ENCODE peak calls at places on chromosome 6, in nine cellular contexts. Q is HS-27A, Z is GM13977, U is AG10803, G is stromal cell of bone marrow, C is GM03348, R is NCI-H446, B is adipocyte, W is astrocyte of the spinal cord. N is an unnamed sample.
A peak's percentile ranks its signal among the peaks of the same experiment; 100 is the strongest.

GRCh38 chr6:140048202-140048790 is 673.8 kb upstream of the CITED2 start:
- DNase-seq in Q (no peak), Z (no peak), U (no peak), G (no peak), C (no peak), R (no peak), B (no peak), W (no peak), N (no peak)

GRCh38 chr6:145540741-145541140 is 194.6 kb downstream of the EPM2A start:
- DNase-seq in Q (no peak), Z (no peak), U (no peak), G (no peak), C (no peak), R (no peak), B (no peak), W (no peak), N (no peak)

GRCh38 chr6:30500421-30501069 is 11.2 kb downstream of the HLA-E start:
- DNase-seq in Q (no peak), Z (no peak), U (peak; percentile 45), G (no peak), C (peak; percentile 23), R (no peak), B (no peak), W (peak; percentile 26), N (no peak)

GRCh38 chr6:109059591-109060021 is 35.0 kb downstream of the SESN1 start:
- DNase-seq in Q (no peak), Z (peak; percentile 34), U (peak; percentile 24), G (peak; percentile 36), C (peak; percentile 20), R (no peak), B (peak; percentile 60), W (peak; percentile 33), N (no peak)

GRCh38 chr6:111623046-111623718 is 17.5 kb upstream of the TRAF3IP2 start:
- DNase-seq in Q (no peak), Z (no peak), U (no peak), G (no peak), C (no peak), R (no peak), B (no peak), W (no peak), N (no peak)

GRCh38 chr6:112282217-112282616 is 27.9 kb upstream of the LAMA4 start:
- DNase-seq in Q (peak; percentile 39), Z (no peak), U (peak; percentile 92), G (peak; percentile 88), C (peak; percentile 84), R (peak; percentile 45), B (peak; percentile 92), W (peak; percentile 85), N (peak; percentile 43)

GRCh38 chr6:159688977-159689376 is 4.1 kb downstream of the SOD2 start:
- DNase-seq in Q (no peak), Z (no peak), U (no peak), G (no peak), C (no peak), R (no peak), B (no peak), W (no peak), N (no peak)

GRCh38 chr6:25016311-25016710 is 80.6 kb upstream of the RIPOR2 start:
- DNase-seq in Q (no peak), Z (no peak), U (peak; percentile 60), G (no peak), C (no peak), R (no peak), B (peak; percentile 53), W (peak; percentile 27), N (no peak)

GRCh38 chr6:49453221-49453620 is 9.8 kb downstream of the MMUT start:
- DNase-seq in Q (no peak), Z (no peak), U (no peak), G (no peak), C (peak; percentile 25), R (no peak), B (peak; percentile 42), W (peak; percentile 10), N (no peak)

GRCh38 chr6:159788757-159789376 is 535 bp downstream of the TCP1 start:
- DNase-seq in Q (peak; percentile 14), Z (peak; percentile 50), U (peak; percentile 44), G (peak; percentile 4), C (peak; percentile 55), R (no peak), B (peak; percentile 71), W (peak; percentile 24), N (peak; percentile 69)

GRCh38 chr6:31711233-31711632 is 3.9 kb upstream of the LY6G6D start:
- DNase-seq in Q (no peak), Z (no peak), U (no peak), G (no peak), C (no peak), R (no peak), B (no peak), W (no peak), N (no peak)

GRCh38 chr6:37524025-37524647 is 24.4 kb upstream of the CCDC167 start:
- DNase-seq in Q (peak; percentile 51), Z (no peak), U (no peak), G (no peak), C (no peak), R (peak; percentile 21), B (peak; percentile 62), W (peak; percentile 75), N (no peak)

GRCh38 chr6:152127429-152128165 is 320.1 kb downstream of the ESR1 start:
- DNase-seq in Q (no peak), Z (no peak), U (no peak), G (no peak), C (no peak), R (no peak), B (no peak), W (no peak), N (no peak)

GRCh38 chr6:169669889-169670288 is 31.9 kb downstream of the WDR27 start:
- DNase-seq in Q (no peak), Z (no peak), U (no peak), G (no peak), C (no peak), R (no peak), B (no peak), W (peak; percentile 9), N (no peak)

GRCh38 chr6:79422666-79423065 is 114.6 kb downstream of the LCA5 start:
- DNase-seq in Q (no peak), Z (no peak), U (no peak), G (no peak), C (no peak), R (no peak), B (no peak), W (no peak), N (no peak)

GRCh38 chr6:159790149-159790946 is at the start of gene MRPL18:
- DNase-seq in Q (peak; percentile 93), Z (peak; percentile 95), U (peak; percentile 99), G (peak; percentile 97), C (peak; percentile 97), R (peak; percentile 95), B (peak; percentile 98), W (peak; percentile 98), N (peak; percentile 98)

GRCh38 chr6:43627008-43627825 is 1.8 kb downstream of the GTPBP2 start:
- DNase-seq in Q (peak; percentile 87), Z (peak; percentile 44), U (peak; percentile 97), G (peak; percentile 94), C (peak; percentile 87), R (peak; percentile 35), B (peak; percentile 96), W (peak; percentile 96), N (peak; percentile 80)

GRCh38 chr6:158653577-158654354 is 3.9 kb downstream of the SYTL3 start:
- DNase-seq in Q (no peak), Z (peak; percentile 67), U (peak; percentile 70), G (no peak), C (no peak), R (no peak), B (no peak), W (peak; percentile 66), N (peak; percentile 44)

GRCh38 chr6:137155830-137156229 is 17.6 kb downstream of the IL22RA2 start:
- DNase-seq in Q (no peak), Z (peak; percentile 35), U (peak; percentile 44), G (peak; percentile 54), C (no peak), R (no peak), B (peak; percentile 16), W (peak; percentile 62), N (no peak)

GRCh38 chr6:5752282-5752681 is 254.4 kb downstream of the NRN1 start:
- DNase-seq in Q (no peak), Z (no peak), U (peak; percentile 88), G (peak; percentile 54), C (peak; percentile 75), R (no peak), B (peak; percentile 78), W (peak; percentile 73), N (no peak)

GRCh38 chr6:139479433-139480222 is 105.2 kb upstream of the CITED2 start:
- DNase-seq in Q (no peak), Z (no peak), U (no peak), G (no peak), C (no peak), R (no peak), B (no peak), W (no peak), N (no peak)

GRCh38 chr6:57248311-57248895 is 26.3 kb upstream of the RAB23 start:
- DNase-seq in Q (no peak), Z (no peak), U (no peak), G (no peak), C (no peak), R (no peak), B (no peak), W (no peak), N (peak; percentile 28)

GRCh38 chr6:165514621-165515020 is 148.4 kb downstream of the PDE10A start:
- DNase-seq in Q (no peak), Z (no peak), U (no peak), G (no peak), C (no peak), R (no peak), B (no peak), W (no peak), N (no peak)

GRCh38 chr6:97885844-97886243 is 602.8 kb upstream of the MMS22L start:
- DNase-seq in Q (no peak), Z (no peak), U (no peak), G (no peak), C (no peak), R (no peak), B (no peak), W (no peak), N (no peak)

GRCh38 chr6:113451030-113451429 is 406.1 kb upstream of the MARCKS start:
- DNase-seq in Q (no peak), Z (no peak), U (no peak), G (no peak), C (no peak), R (no peak), B (no peak), W (no peak), N (no peak)

GRCh38 chr6:154292855-154293519 is 63.6 kb downstream of the IPCEF1 start:
- DNase-seq in Q (no peak), Z (no peak), U (peak; percentile 50), G (peak; percentile 31), C (peak; percentile 50), R (no peak), B (peak; percentile 68), W (peak; percentile 73), N (no peak)

GRCh38 chr6:139027620-139028182 is 844 bp upstream of the ABRACL start:
- DNase-seq in Q (no peak), Z (peak; percentile 71), U (peak; percentile 25), G (no peak), C (peak; percentile 26), R (peak; percentile 16), B (no peak), W (no peak), N (peak; percentile 46)

GRCh38 chr6:44980841-44981240 is 347.3 kb upstream of the RUNX2 start:
- DNase-seq in Q (no peak), Z (no peak), U (no peak), G (no peak), C (no peak), R (no peak), B (no peak), W (no peak), N (no peak)

GRCh38 chr6:143037470-143037869 is 23.2 kb upstream of the AIG1 start:
- DNase-seq in Q (no peak), Z (no peak), U (no peak), G (no peak), C (no peak), R (no peak), B (no peak), W (no peak), N (no peak)

GRCh38 chr6:118899948-118900347 is 6.0 kb downstream of the ASF1A start:
- DNase-seq in Q (no peak), Z (no peak), U (no peak), G (no peak), C (no peak), R (no peak), B (no peak), W (no peak), N (no peak)

GRCh38 chr6:130858498-130859160 is 31.4 kb downstream of the SMLR1 start:
- DNase-seq in Q (no peak), Z (no peak), U (no peak), G (no peak), C (no peak), R (no peak), B (no peak), W (no peak), N (no peak)